ENCODE peak calls at places on chromosome 22, in five cellular contexts. Y is A549, Q is body of pancreas, P is suprapubic skin, K is IMR-90. R is an unnamed sample.

GRCh38 chr22:36026741-36027140 is 1.9 kb downstream of the RBFOX2 start:
- DNase-seq in Y (no peak), Q (no peak), P (no peak), K (peak), R (no peak)

GRCh38 chr22:39185601-39186012 is 33.1 kb upstream of the CBX7 start:
- DNase-seq in Y (no peak), Q (no peak), P (no peak), K (peak), R (no peak)

GRCh38 chr22:35313311-35314121 is 13.8 kb downstream of the TOM1 start:
- DNase-seq in Y (peak), Q (peak), P (peak), K (peak), R (peak)

GRCh38 chr22:24011735-24012068 is 598 bp downstream of the CABIN1 start:
- DNase-seq in Y (no peak), Q (peak), P (no peak), K (no peak), R (no peak)

GRCh38 chr22:22703715-22704114 is 59.3 kb downstream of the GGTLC2 start:
- DNase-seq in Y (peak), Q (no peak), P (no peak), K (no peak), R (no peak)

GRCh38 chr22:27309713-27310112 is 491.8 kb downstream of the MN1 start:
- DNase-seq in Y (no peak), Q (no peak), P (no peak), K (no peak), R (no peak)

GRCh38 chr22:25068701-25069100 is 116.2 kb downstream of the KIAA1671 start:
- DNase-seq in Y (no peak), Q (no peak), P (no peak), K (no peak), R (no peak)

GRCh38 chr22:30079952-30080533 is at the start of gene HORMAD2:
- DNase-seq in Y (no peak), Q (no peak), P (peak), K (no peak), R (no peak)

GRCh38 chr22:48936391-48936790 is 891.3 kb downstream of the BRD1 start:
- DNase-seq in Y (no peak), Q (no peak), P (peak), K (no peak), R (no peak)

GRCh38 chr22:23892130-23892529 is 2.1 kb upstream of the MIF start:
- DNase-seq in Y (no peak), Q (no peak), P (no peak), K (no peak), R (no peak)

GRCh38 chr22:17213976-17214375 is 5.3 kb downstream of the ADA2 start:
- DNase-seq in Y (no peak), Q (peak), P (no peak), K (peak), R (peak)

GRCh38 chr22:50530280-50530856 is 556 bp upstream of the TYMP start:
- DNase-seq in Y (peak), Q (peak), P (peak), K (peak), R (peak)

GRCh38 chr22:17917490-17917983 is 106.8 kb downstream of the MICAL3 start:
- DNase-seq in Y (no peak), Q (no peak), P (no peak), K (no peak), R (peak)

GRCh38 chr22:49749885-49750510 is 77.7 kb downstream of the BRD1 start:
- DNase-seq in Y (no peak), Q (no peak), P (no peak), K (no peak), R (peak)

GRCh38 chr22:30874431-30875370 is 93.9 kb downstream of the MORC2 start:
- DNase-seq in Y (no peak), Q (no peak), P (peak), K (no peak), R (no peak)

GRCh38 chr22:26673485-26673884 is 16.1 kb downstream of the MIAT start:
- DNase-seq in Y (no peak), Q (no peak), P (no peak), K (no peak), R (no peak)

GRCh38 chr22:17214416-17215043 is 4.7 kb downstream of the ADA2 start:
- DNase-seq in Y (no peak), Q (no peak), P (no peak), K (no peak), R (no peak)

GRCh38 chr22:36180038-36180880 is 19.7 kb upstream of the APOL3 start:
- DNase-seq in Y (peak), Q (peak), P (peak), K (peak), R (peak)

GRCh38 chr22:37331811-37332536 is 49.7 kb downstream of the CYTH4 start:
- DNase-seq in Y (no peak), Q (no peak), P (no peak), K (peak), R (no peak)

GRCh38 chr22:46267431-46268279 is at the start of gene TTC38:
- DNase-seq in Y (peak), Q (peak), P (peak), K (peak), R (peak)

GRCh38 chr22:24117942-24118341 is 63.3 kb upstream of the SUSD2 start:
- DNase-seq in Y (no peak), Q (no peak), P (no peak), K (no peak), R (no peak)

GRCh38 chr22:27650572-27650971 is 151.0 kb downstream of the MN1 start:
- DNase-seq in Y (no peak), Q (no peak), P (no peak), K (no peak), R (peak)

GRCh38 chr22:49828599-49828965 is 909 bp upstream of the BRD1 start:
- DNase-seq in Y (no peak), Q (no peak), P (no peak), K (no peak), R (no peak)

GRCh38 chr22:24216541-24217209 is 28.2 kb downstream of the GGT5 start:
- DNase-seq in Y (no peak), Q (no peak), P (no peak), K (no peak), R (no peak)

GRCh38 chr22:22682196-22682595 is 37.8 kb downstream of the GGTLC2 start:
- DNase-seq in Y (no peak), Q (no peak), P (no peak), K (no peak), R (no peak)

GRCh38 chr22:21681566-21682370 is 16.0 kb downstream of the PPIL2 start:
- DNase-seq in Y (no peak), Q (no peak), P (no peak), K (no peak), R (no peak)

GRCh38 chr22:27620367-27621154 is 181.0 kb downstream of the MN1 start:
- DNase-seq in Y (no peak), Q (no peak), P (no peak), K (no peak), R (no peak)

GRCh38 chr22:31650391-31650790 is 11.6 kb downstream of the PISD start:
- DNase-seq in Y (no peak), Q (no peak), P (no peak), K (peak), R (no peak)

DNA sequence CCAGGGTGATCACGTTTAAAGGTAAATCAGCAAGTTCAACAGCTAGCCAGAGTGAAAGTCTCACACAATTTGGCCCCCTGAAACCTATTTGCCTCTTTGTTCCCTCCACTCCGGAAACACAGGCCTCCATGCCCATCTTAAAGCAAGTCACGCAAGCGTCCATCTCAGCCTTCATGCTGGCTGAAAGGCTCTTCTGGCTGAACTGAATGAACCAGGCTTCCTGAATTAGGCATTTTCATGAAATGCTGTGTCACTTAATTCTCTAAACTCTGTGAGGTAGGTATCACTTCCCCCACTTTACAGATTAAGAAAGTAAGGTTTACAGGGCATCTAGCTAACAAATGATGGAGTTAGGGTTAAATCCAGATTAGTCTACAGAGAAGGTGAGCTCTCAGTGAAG is 1.4 kb downstream of the SLC25A17 start:
- DNase-seq in Y (no peak), Q (no peak), P (no peak), K (no peak), R (no peak)
- H3K4me3 ChIP-seq in Y (peak), Q (no peak), P (peak), K (no peak), R (no peak)

GRCh38 chr22:42509548-42509947 is 10.0 kb downstream of the RRP7A start:
- DNase-seq in Y (no peak), Q (no peak), P (no peak), K (no peak), R (no peak)

GRCh38 chr22:42515896-42516295 is 3.7 kb downstream of the RRP7A start:
- DNase-seq in Y (no peak), Q (peak), P (no peak), K (no peak), R (no peak)

GRCh38 chr22:42511401-42511891 is 8.2 kb downstream of the RRP7A start:
- DNase-seq in Y (no peak), Q (no peak), P (no peak), K (no peak), R (no peak)
- H3K27ac ChIP-seq in Y (no peak), Q (no peak), P (no peak), K (no peak), R (no peak)

DNA sequence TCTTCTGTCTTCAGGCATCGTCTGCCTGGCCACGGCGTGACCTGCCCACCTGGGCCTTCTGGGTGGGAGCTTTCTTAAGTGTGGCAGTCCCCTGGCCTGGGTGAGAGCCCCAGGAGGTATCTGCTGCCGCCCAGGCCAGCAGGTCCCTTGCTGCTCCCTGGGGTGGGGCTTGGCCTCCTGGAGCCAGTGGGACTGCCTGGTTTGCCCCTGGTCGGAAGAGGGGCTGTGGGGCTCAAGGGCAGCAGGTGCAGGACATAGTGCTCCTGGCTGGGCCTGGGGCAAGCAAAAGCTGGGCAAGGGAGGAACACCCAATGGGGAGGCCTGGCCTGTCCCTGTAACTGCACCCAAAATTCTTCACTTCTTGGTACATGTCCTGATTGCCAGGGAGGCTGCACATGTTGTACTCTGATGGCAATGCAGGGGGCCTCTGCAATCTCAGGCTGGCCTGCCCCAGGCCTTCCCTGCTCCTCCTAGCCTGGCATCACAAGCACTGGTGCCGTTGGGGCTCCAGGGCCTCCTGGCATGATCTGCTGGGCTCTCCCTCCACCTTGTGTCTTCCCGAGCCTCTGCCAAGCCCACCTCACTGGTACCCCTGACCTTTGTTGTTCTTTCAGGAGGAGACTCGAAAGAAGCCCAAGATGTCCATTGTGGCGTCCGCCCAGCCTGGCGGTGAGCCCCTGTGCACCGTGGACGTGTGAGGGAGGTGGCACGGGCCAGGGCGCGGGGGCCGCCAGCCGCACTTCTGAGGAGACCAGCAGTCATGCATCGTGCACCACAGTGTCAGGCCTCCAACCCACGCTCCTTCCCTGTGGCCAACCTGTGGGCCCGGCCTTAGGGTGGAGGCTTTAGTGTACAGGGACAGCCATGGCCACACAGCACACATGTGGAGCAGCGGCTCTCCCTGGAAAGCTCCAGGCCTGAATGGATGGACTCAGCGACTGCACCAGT is 6.2 kb upstream of the RANBP1 start:
- DNase-seq in Y (no peak), Q (no peak), P (no peak), K (no peak), R (no peak)
- TF ChIP-seq POLR2A in Y (no peak), Q (no peak), P (no peak), K (no peak), R (no peak)

GRCh38 chr22:19111140-19111539 is 11.1 kb downstream of the DGCR2 start:
- DNase-seq in Y (no peak), Q (no peak), P (no peak), K (no peak), R (peak)

GRCh38 chr22:19110064-19110458 is 12.2 kb downstream of the DGCR2 start:
- DNase-seq in Y (no peak), Q (no peak), P (no peak), K (no peak), R (no peak)

GRCh38 chr22:19107730-19108074 is 14.5 kb downstream of the DGCR2 start:
- DNase-seq in Y (no peak), Q (no peak), P (no peak), K (no peak), R (no peak)

GRCh38 chr22:19108807-19109197 is 13.4 kb downstream of the DGCR2 start:
- DNase-seq in Y (no peak), Q (no peak), P (no peak), K (no peak), R (no peak)

DNA sequence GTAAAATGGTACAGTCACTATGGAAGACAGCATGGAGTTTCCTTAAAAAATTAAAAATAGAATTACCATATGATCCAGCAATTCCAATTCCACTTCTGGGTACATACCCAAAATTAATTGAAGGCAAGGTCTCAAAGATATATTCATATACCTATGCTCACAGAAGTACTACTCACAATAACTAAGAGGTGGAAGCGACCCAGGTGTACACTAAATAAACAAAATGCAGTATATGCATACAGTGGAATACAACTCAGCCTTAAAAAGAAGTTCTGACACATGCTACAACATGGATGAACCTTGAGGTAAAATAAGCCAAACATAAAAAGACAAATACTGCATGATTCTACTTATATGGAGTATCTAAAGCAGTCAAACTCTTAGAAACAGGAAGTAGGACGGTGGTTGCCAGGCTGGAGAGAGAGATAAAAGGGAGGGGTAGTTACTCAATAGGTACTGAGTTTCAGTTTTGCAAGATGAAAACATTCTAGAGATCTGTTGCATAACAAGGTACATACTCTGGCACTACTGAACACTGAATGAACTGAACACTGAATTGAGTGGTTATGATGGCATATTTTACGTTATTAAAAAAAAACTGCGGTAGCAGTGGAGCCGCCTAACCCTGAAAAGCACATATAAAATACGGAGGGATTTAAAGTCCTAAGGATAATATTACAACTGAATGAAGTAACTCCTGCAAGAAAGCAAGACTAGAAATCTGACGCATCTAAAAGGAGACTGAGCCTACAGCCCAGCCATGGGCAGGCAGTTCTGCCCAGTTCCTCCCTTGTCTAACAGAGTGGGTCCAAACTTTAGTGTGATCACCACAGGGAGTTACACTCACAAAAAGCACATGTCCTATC is 12.8 kb downstream of the DGCR2 start:
- DNase-seq in Y (no peak), Q (peak), P (no peak), K (peak), R (peak)
- H3K4me3 ChIP-seq in Y (no peak), Q (no peak), P (no peak), K (no peak), R (peak)

R was measured in gastrocnemius medialis.